ENCODE peak calls at places on chromosomes 3 and 15, in nine cellular contexts. X is Karpas-422, A is HepG2, O is GM12878, Q is astrocyte, V is HCT116, H is neuronal stem cell, N is mammary epithelial cell, P is mesendoderm. I is an unnamed sample.
A peak's percentile ranks its signal among the peaks of the same experiment; 100 is the strongest.

GRCh38 chr3:69565316-69565715 is 173.9 kb upstream of the MITF start:
- DNase-seq in X (no peak), A (no peak), O (no peak), Q (no peak), V (no peak), H (no peak), N (no peak), P (no peak), I (no peak)

GRCh38 chr3:61464785-61465184 is 96.6 kb upstream of the PTPRG start:
- DNase-seq in X (no peak), A (no peak), O (no peak), Q (no peak), V (no peak), H (no peak), N (no peak), P (no peak), I (no peak)

GRCh38 chr3:4720316-4721075 is 227.3 kb downstream of the ITPR1 start:
- DNase-seq in X (peak; percentile 54), A (peak; percentile 75), O (no peak), Q (peak; percentile 94), V (peak; percentile 60), H (no peak), N (peak; percentile 70), P (peak; percentile 81), I (no peak)

GRCh38 chr15:68332266-68332665 is 54.7 kb downstream of the FEM1B start:
- DNase-seq in X (no peak), A (no peak), O (no peak), Q (no peak), V (no peak), H (no peak), N (no peak), P (no peak), I (no peak)

GRCh38 chr15:83379574-83379973 is 67.6 kb upstream of the SH3GL3 start:
- DNase-seq in X (no peak), A (no peak), O (no peak), Q (no peak), V (peak; percentile 81), H (no peak), N (peak; percentile 94), P (peak; percentile 59), I (no peak)

GRCh38 chr3:45688882-45689786 is at the start of gene SACM1L:
- DNase-seq in X (peak; percentile 100), A (peak; percentile 96), O (peak; percentile 99), Q (peak; percentile 96), V (peak; percentile 95), H (peak; percentile 99), N (peak; percentile 99), P (peak; percentile 99), I (peak; percentile 99)

GRCh38 chr15:77454956-77455355 is 34.3 kb downstream of the HMG20A start:
- DNase-seq in X (no peak), A (no peak), O (no peak), Q (no peak), V (no peak), H (no peak), N (no peak), P (no peak), I (no peak)

GRCh38 chr15:65385868-65386253 is 8.1 kb upstream of the IGDCC3 start:
- DNase-seq in X (no peak), A (no peak), O (no peak), Q (no peak), V (no peak), H (no peak), N (no peak), P (no peak), I (no peak)

GRCh38 chr15:90690585-90690984 is 26.6 kb upstream of the BLM start:
- DNase-seq in X (no peak), A (no peak), O (no peak), Q (no peak), V (no peak), H (no peak), N (no peak), P (no peak), I (no peak)

GRCh38 chr15:66588537-66588936 is 22.7 kb upstream of the LCTL start:
- DNase-seq in X (peak; percentile 73), A (no peak), O (no peak), Q (no peak), V (no peak), H (no peak), N (no peak), P (peak; percentile 71), I (no peak)

GRCh38 chr3:136255672-136256406 is 5.7 kb downstream of the PCCB start:
- DNase-seq in X (no peak), A (peak; percentile 97), O (no peak), Q (no peak), V (no peak), H (no peak), N (no peak), P (no peak), I (no peak)

GRCh38 chr15:70430029-70430428 is 332.3 kb upstream of the TLE3 start:
- DNase-seq in X (no peak), A (no peak), O (no peak), Q (peak; percentile 75), V (no peak), H (no peak), N (peak; percentile 85), P (no peak), I (no peak)

GRCh38 chr3:41308119-41308518 is 108.8 kb downstream of the CTNNB1 start:
- DNase-seq in X (no peak), A (no peak), O (no peak), Q (no peak), V (no peak), H (no peak), N (no peak), P (no peak), I (no peak)

DNA sequence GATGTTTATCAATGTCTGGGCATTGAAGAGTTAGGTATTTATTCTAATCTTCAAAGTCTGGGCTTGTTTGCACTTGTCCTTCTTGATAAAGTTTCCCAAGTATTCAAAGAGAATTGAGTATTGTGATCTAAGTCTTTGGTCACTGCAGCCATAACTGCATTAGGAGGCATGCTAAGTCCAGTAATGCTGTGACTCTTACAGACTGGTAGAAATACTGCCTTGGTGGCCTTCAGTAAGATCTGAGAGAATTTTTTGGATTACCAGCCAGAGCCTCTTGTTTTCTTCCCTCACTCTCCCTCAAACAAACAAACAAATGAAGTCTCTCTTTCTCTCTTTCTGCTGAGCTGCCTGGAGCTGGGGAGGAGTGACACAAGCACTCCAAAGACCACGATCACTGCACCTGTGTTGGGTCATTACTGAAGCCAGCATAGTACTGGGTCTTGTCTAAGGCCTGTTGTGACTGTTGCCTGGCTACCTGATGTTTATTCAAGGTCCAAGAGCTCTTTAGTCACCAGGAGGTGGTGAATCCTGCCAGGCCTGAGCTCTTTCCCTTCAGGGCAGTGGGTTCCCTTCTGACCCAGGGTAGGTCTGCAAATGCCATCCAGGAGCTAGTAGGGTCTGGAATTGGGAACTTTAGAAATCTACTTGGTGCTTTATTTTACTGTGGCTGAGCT is 14.8 kb upstream of the RBP2 start:
- DNase-seq in X (no peak), A (peak; percentile 17), O (no peak), Q (no peak), V (no peak), H (no peak), N (peak; percentile 49), P (peak; percentile 81), I (no peak)
- H3K36me3 ChIP-seq in X (no peaks in the 10 kb centered on the region), A (no peaks in the 10 kb centered on the region), O (no peaks in the 10 kb centered on the region), Q (no peaks in the 10 kb centered on the region), V (no peaks in the 10 kb centered on the region), H (no peaks in the 10 kb centered on the region), N (no peaks in the 10 kb centered on the region), P (no peaks in the 10 kb centered on the region), I (no peaks in the 10 kb centered on the region)

DNA sequence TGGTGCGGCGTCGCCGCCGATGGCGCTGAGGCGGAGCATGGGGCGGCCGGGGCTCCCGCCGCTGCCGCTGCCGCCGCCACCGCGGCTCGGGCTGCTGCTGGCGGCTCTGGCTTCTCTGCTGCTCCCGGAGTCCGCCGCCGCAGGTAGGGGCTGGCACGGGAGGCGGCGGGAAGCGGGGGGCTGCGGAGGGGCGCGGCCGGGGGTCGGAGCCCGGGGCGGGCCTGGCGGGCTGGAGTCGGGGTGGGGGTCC is 152 bp downstream of the TYRO3 start:
- DNase-seq in X (no peak), A (no peak), O (no peak), Q (no peak), V (no peak), H (no peak), N (no peak), P (no peak), I (no peak)
- H3K9ac ChIP-seq in X (peak overlapping the region; percentile 59), A (peak overlapping the region; percentile 65), O (no peak overlapping the region), Q (peak overlapping the region; percentile 73), V (peak overlapping the region; percentile 69), H (peak overlapping the region; percentile 92), N (no peak overlapping the region), P (peak overlapping the region; percentile 82), I (peak overlapping the region; percentile 40)

GRCh38 chr3:14161282-14161681 is 17.1 kb downstream of the XPC start:
- DNase-seq in X (no peak), A (no peak), O (no peak), Q (no peak), V (no peak), H (no peak), N (no peak), P (no peak), I (no peak)

GRCh38 chr3:14157951-14158350 is 20.4 kb downstream of the XPC start:
- DNase-seq in X (no peak), A (no peak), O (no peak), Q (no peak), V (no peak), H (no peak), N (no peak), P (no peak), I (no peak)

GRCh38 chr3:14156843-14157561 is 21.4 kb downstream of the XPC start:
- DNase-seq in X (no peak), A (no peak), O (no peak), Q (no peak), V (no peak), H (no peak), N (peak; percentile 38), P (no peak), I (no peak)

GRCh38 chr3:14158370-14158769 is 20.0 kb downstream of the XPC start:
- DNase-seq in X (no peak), A (no peak), O (no peak), Q (no peak), V (no peak), H (no peak), N (no peak), P (no peak), I (no peak)

DNA sequence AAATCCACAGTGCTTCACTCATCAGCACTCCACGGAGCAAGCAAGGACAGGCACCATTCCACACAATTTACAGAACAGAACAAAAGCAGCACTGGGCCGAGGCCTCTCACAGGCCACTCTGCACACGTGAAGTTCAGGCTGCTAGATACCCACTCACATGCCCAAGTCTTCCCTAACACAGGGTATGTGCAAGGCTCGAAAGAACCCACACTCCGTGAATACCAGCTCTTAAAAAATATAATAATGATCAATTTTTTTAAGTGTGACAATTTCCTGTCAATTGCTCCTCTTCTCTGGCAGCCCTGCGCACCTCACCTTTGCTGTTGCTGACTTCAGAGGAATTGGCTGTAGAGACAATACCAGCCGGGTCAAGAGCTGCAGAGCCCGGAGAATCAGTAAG is 19.0 kb downstream of the XPC start:
- DNase-seq in X (no peak), A (no peak), O (no peak), Q (no peak), V (no peak), H (no peak), N (no peak), P (no peak), I (no peak)
- H3K36me3 ChIP-seq in X (peaks cover 71% of the 10 kb centered on the region), A (peaks cover 89% of the 10 kb centered on the region), O (peaks cover 38% of the 10 kb centered on the region), Q (peaks cover 64% of the 10 kb centered on the region), V (peaks cover 46% of the 10 kb centered on the region), H (peaks cover 45% of the 10 kb centered on the region), N (peaks cover 48% of the 10 kb centered on the region), P (peaks cover 10% of the 10 kb centered on the region), I (peaks cover 10% of the 10 kb centered on the region)

GRCh38 chr3:157608006-157608405 is 104.8 kb upstream of the VEPH1 start:
- DNase-seq in X (no peak), A (no peak), O (no peak), Q (peak; percentile 32), V (no peak), H (no peak), N (no peak), P (no peak), I (no peak)
- H3K9ac ChIP-seq in X (no peak overlapping the region), A (no peak overlapping the region), O (no peak overlapping the region), Q (no peak overlapping the region), V (no peak overlapping the region), H (no peak overlapping the region), N (no peak overlapping the region), P (no peak overlapping the region), I (no peak overlapping the region)

I was measured in MM.1S.